ENCODE peak calls at places on chromosomes 2 and 18, in four cellular contexts. S is right lobe of liver, A is adrenal gland, T is A549. U is an unnamed sample. For H3K9me3 and H3K4me1, the result is how much of the 10 kb centered on the place peaks cover.

GRCh38 chr2:74502147-74502719 is 2.8 kb upstream of the LBX2 start:
- DNase-seq in S (peak), A (no peak), T (no peak), U (no peak)

GRCh38 chr2:174002679-174003078 is 37.5 kb upstream of the SP3 start:
- DNase-seq in T (no peak), A (no peak), S (no peak), U (no peak)

GRCh38 chr2:231642631-231643493 is 50.2 kb downstream of the TEX44 start:
- DNase-seq in T (peak), A (peak), S (peak), U (peak)

GRCh38 chr2:11024010-11024615 is 112.4 kb downstream of the KCNF1 start:
- DNase-seq in T (no peak), S (no peak), A (no peak), U (no peak)

GRCh38 chr2:675051-675450 is 2.2 kb downstream of the TMEM18 start:
- DNase-seq in A (no peak), S (no peak), T (no peak), U (no peak)

GRCh38 chr18:27411911-27412310 is 226.8 kb upstream of the CHST9 start:
- DNase-seq in T (no peak), S (no peak), A (no peak), U (no peak)

GRCh38 chr18:78561757-78562445 is 417.7 kb upstream of the SALL3 start:
- DNase-seq in A (no peak), T (no peak), S (no peak), U (no peak)

GRCh38 chr2:113407446-113408099 is 29.9 kb upstream of the ZNG1B start:
- DNase-seq in A (no peak), T (peak), S (no peak), U (no peak)

GRCh38 chr2:137202310-137202709 is 437.0 kb downstream of the THSD7B start:
- DNase-seq in T (no peak), S (no peak), A (no peak), U (no peak)

GRCh38 chr2:146748046-146748445 is 1096.8 kb upstream of the ACVR2A start:
- DNase-seq in T (no peak), S (no peak), A (no peak), U (no peak)

GRCh38 chr2:157433335-157433890 is 10.5 kb downstream of the CYTIP start:
- DNase-seq in A (no peak), S (no peak), T (no peak), U (no peak)

GRCh38 chr2:146701183-146701582 is 1143.6 kb upstream of the ACVR2A start:
- DNase-seq in S (no peak), A (no peak), T (peak), U (no peak)

GRCh38 chr2:124180635-124181034 is 155.5 kb downstream of the CNTNAP5 start:
- DNase-seq in T (no peak), S (no peak), A (no peak), U (no peak)

GRCh38 chr2:215505044-215505786 is 69.3 kb upstream of the FN1 start:
- DNase-seq in A (no peak), T (peak), S (no peak), U (no peak)

GRCh38 chr2:222296911-222297599 is 1.7 kb downstream of the PAX3 start:
- DNase-seq in A (no peak), S (peak), T (no peak), U (no peak)

GRCh38 chr2:211174021-211174420 is 617.6 kb downstream of the CPS1 start:
- DNase-seq in T (no peak), S (no peak), A (no peak), U (no peak)

GRCh38 chr2:95313296-95314265 is 16.4 kb downstream of the KCNIP3 start:
- DNase-seq in A (no peak), T (no peak), S (no peak), U (no peak)

GRCh38 chr2:206832886-206833285 is 67.5 kb downstream of the FASTKD2 start:
- DNase-seq in S (no peak), A (no peak), T (no peak), U (no peak)

GRCh38 chr2:98912221-98912851 is 23.7 kb downstream of the CRACDL start:
- DNase-seq in S (peak), A (peak), T (peak), U (no peak)

GRCh38 chr18:49189772-49190171 is 239.0 kb upstream of the SMAD7 start:
- DNase-seq in T (no peak), S (no peak), A (no peak), U (no peak)

GRCh38 chr18:55096261-55097026 is 137.2 kb upstream of the CCDC68 start:
- DNase-seq in S (no peak), A (peak), T (peak), U (peak)

GRCh38 chr18:12443631-12444030 is 35.9 kb downstream of the PRELID3A start:
- DNase-seq in S (no peak), A (no peak), T (no peak), U (no peak)

GRCh38 chr18:41146301-41146700 is 808.7 kb upstream of the PIK3C3 start:
- DNase-seq in T (no peak), A (no peak), S (no peak), U (no peak)

GRCh38 chr2:144376475-144376874 is 143.4 kb downstream of the ZEB2 start:
- DNase-seq in S (no peak), T (no peak), A (no peak), U (no peak)

GRCh38 chr2:144374163-144374661 is 145.7 kb downstream of the ZEB2 start:
- DNase-seq in T (no peak), A (no peak), S (no peak), U (no peak)

GRCh38 chr2:144369416-144369815 is 150.5 kb downstream of the ZEB2 start:
- DNase-seq in A (no peak), S (no peak), T (no peak), U (no peak)

GRCh38 chr2:144370937-144371584 is 148.9 kb downstream of the ZEB2 start:
- DNase-seq in S (no peak), T (no peak), A (no peak), U (no peak)

GRCh38 chr2:144372484-144373195 is 147.3 kb downstream of the ZEB2 start:
- DNase-seq in T (no peak), S (no peak), A (no peak), U (no peak)
- TF ChIP-seq POLR2A in T (no peak), S (no peak), A (no peak), U (no peak)

GRCh38 chr2:89823556-89823955 is 1132.1 kb downstream of the RPIA start:
- DNase-seq in T (no peak), S (no peak), A (no peak), U (no peak)

GRCh38 chr2:89819809-89820208 is 1128.3 kb downstream of the RPIA start:
- DNase-seq in A (no peak), S (no peak), T (no peak), U (no peak)

GRCh38 chr2:89818873-89819272 is 1127.4 kb downstream of the RPIA start:
- DNase-seq in S (no peak), T (no peak), A (no peak), U (no peak)

GRCh38 chr2:89821455-89821945 is 1130.0 kb downstream of the RPIA start:
- DNase-seq in A (no peak), T (no peak), S (no peak), U (no peak)

GRCh38 chr2:89820248-89820647 is 1128.8 kb downstream of the RPIA start:
- DNase-seq in S (no peak), A (no peak), T (no peak), U (no peak)
- H3K9me3 ChIP-seq in S (under half), A (under half), T (under half), U (under half)

DNA sequence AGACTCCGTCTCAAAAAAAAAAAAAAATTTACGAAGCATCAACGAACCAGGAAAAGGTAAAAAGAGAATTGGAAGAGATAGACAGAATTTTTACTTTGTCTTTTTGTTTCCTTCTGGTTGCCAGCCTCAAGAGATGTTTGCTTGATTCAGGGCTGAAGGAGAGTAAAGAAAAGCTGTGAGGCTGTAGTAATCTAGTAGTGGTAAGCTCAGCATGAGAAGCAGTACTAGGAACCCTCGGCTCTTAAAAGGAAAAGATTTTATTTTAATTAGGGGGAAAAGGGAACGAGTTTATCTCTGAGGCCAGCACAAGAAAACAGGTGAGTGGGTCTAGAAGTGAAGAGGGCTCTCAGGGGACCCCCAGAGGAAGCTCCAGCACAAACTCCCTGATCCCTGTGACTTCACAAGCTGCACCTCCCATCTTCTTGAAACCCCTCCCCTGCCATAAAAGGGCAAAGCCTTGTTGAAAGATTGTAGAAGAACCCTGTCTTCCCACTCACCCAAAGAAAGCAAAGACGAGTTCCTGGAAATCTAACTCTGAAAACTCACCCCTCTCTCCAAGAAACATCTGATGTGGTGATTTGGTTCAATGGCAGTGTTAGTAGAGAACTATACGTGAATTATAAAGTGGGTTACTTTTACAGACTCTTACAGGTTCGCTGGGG is 8.6 kb downstream of the RBMS1 start:
- DNase-seq in S (no peak), T (no peak), A (no peak), U (no peak)
- H3K4me1 ChIP-seq in S (under half), T (half or more), A (under half), U (under half)

DNA sequence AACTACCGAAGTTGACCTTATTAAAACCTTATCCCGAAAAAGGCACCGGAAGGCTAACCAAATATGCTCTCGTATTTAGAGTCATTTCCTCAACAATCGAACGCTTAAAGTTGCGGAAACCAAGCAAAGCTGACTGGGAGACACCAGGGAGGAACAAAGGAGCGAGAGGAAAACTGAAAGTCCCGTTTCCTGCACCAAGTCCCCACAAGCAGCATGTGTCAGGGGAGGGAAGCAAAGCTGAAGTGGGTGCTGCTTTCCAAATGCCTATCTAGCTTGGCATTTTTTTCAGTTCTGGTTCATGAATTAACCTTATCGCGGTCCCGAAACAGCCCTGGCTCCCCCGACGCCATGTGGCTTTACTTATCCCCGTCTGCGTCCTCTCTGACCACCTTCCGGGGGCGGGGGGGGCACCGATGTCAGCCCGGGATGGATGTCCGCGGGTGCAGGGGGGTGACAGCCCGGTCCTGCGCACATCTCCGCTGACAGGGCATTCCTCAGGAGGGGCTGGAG is 44.1 kb downstream of the ZNF516 start:
- DNase-seq in A (peak), T (no peak), S (no peak), U (no peak)
- TF ChIP-seq POLR2A in A (peak), T (no peak), S (no peak), U (no peak)

GRCh38 chr2:162317910-162318279 is 589 bp downstream of the IFIH1 start:
- DNase-seq in T (peak), S (peak), A (peak), U (peak)

GRCh38 chr2:162318280-162319222 is at the start of gene IFIH1:
- DNase-seq in S (peak), A (peak), T (peak), U (peak)

GRCh38 chr2:162316590-162316989 is 1.9 kb downstream of the IFIH1 start:
- DNase-seq in A (no peak), T (no peak), S (no peak), U (no peak)

GRCh38 chr2:162312853-162313252 is 5.6 kb downstream of the IFIH1 start:
- DNase-seq in S (no peak), T (no peak), A (no peak), U (no peak)

GRCh38 chr2:162317058-162317742 is 1.3 kb downstream of the IFIH1 start:
- DNase-seq in A (no peak), S (no peak), T (no peak), U (no peak)
- H3K9me3 ChIP-seq in A (under half), S (under half), T (under half), U (under half)

GRCh38 chr2:239253264-239253663 is 147.6 kb downstream of the HDAC4 start:
- DNase-seq in A (no peak), T (no peak), S (no peak), U (no peak)
- H3K4me1 ChIP-seq in A (under half), T (under half), S (under half), U (under half)

GRCh38 chr2:26033270-26033768 is 565 bp upstream of the RAB10 start:
- DNase-seq in A (peak), S (peak), T (peak), U (no peak)
- TF ChIP-seq POLR2A in A (peak), S (no peak), T (peak), U (no peak)

GRCh38 chr2:220703279-220703678 is 868.8 kb downstream of the EPHA4 start:
- DNase-seq in S (no peak), T (no peak), A (no peak), U (no peak)
- H3K9me3 ChIP-seq in S (under half), T (under half), A (under half), U (under half)

DNA sequence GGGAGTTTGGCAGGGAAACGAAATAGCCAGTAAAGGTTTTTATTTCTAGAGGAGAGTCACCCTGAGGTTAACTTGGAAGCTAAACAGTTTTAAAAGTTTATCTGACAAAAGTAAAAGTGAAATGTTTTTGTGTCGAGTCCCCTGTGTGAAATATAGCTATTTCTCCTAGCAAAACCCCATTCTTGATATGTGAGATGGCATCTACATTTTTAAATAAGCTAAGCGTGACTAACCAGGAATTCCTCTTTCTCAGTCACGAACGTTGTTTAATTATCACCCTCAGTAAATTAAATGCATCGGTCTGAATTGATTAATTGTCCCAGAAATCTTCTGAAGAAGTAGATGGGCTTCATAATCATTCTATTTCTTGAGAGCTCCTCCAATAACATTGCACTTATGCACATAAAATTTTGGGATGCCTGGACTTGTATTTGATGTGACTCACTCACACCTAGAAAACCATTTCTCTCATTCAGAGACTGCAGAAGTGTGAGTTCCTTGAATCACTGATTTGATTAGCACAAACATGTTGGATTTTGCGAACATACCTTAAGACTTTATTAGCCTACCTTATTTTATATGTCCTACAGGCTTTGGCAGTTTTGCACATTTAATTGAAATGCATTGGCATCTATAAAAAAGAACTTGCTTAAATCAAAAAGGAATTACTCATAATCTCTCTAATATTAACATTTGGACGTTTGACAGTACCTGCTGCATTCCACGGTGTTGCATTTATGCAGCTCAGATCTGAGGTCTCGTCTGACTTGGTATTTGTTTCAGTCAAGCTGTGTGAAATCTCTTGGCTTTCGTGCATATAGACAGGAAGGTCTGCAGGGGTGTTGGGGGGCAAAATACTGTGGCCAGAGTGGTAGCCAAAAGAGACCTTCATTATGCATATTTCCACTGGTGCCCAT is 475.2 kb downstream of the EPHA4 start:
- DNase-seq in A (no peak), T (no peak), S (no peak), U (no peak)
- H3K4me1 ChIP-seq in A (under half), T (under half), S (under half), U (under half)

GRCh38 chr2:119126650-119127049 is 31.9 kb downstream of the C1QL2 start:
- DNase-seq in S (no peak), A (peak), T (peak), U (no peak)
- TF ChIP-seq POLR2A in S (no peak), A (no peak), T (no peak), U (no peak)

U was measured in uterus.